ENCODE peak calls at places on chromosome 6, in eight cellular contexts. X is A549; O is CD8-positive, alpha-beta memory T cell; B is cardiac fibroblast; Q is lower lobe of right lung; K is mesenchymal stem cell; Z is heart right ventricle; C is right atrium auricular region. P is an unnamed sample.

GRCh38 chr6:123956492-123957139 is 153.0 kb downstream of the NKAIN2 start:
- DNase-seq in X (no peak), O (no peak), B (no peak), Q (no peak), K (no peak), Z (no peak), C (no peak), P (no peak)

GRCh38 chr6:97669191-97669651 is 386.2 kb upstream of the MMS22L start:
- DNase-seq in X (no peak), O (no peak), B (peak; percentile 22), Q (no peak), K (peak; percentile 6), Z (peak; percentile 23), C (no peak), P (no peak)

GRCh38 chr6:148608211-148608951 is 138.4 kb upstream of the UST start:
- DNase-seq in X (peak; percentile 3), O (no peak), B (peak; percentile 55), Q (no peak), K (peak; percentile 42), Z (no peak), C (no peak), P (no peak)

GRCh38 chr6:126672654-126673053 is 332.7 kb downstream of the CENPW start:
- DNase-seq in X (no peak), O (no peak), B (peak; percentile 32), Q (no peak), K (no peak), Z (no peak), C (no peak), P (peak; percentile 65)

GRCh38 chr6:123808556-123808955 is 4.9 kb downstream of the NKAIN2 start:
- DNase-seq in X (no peak), O (no peak), B (no peak), Q (no peak), K (no peak), Z (no peak), C (no peak), P (no peak)

GRCh38 chr6:32074996-32075532 is 34.1 kb downstream of the TNXB start:
- DNase-seq in X (no peak), O (no peak), B (no peak), Q (no peak), K (peak; percentile 45), Z (no peak), C (no peak), P (no peak)

GRCh38 chr6:8108031-8108660 is 5.8 kb upstream of the EEF1E1 start:
- DNase-seq in X (peak; percentile 76), O (no peak), B (peak; percentile 93), Q (no peak), K (peak; percentile 95), Z (no peak), C (no peak), P (peak; percentile 95)

GRCh38 chr6:137056121-137056880 is 11.5 kb upstream of the IL20RA start:
- DNase-seq in X (no peak), O (no peak), B (no peak), Q (no peak), K (no peak), Z (no peak), C (no peak), P (no peak)

GRCh38 chr6:11197175-11197535 is 35.3 kb downstream of the NEDD9 start:
- DNase-seq in X (no peak), O (no peak), B (peak; percentile 91), Q (no peak), K (peak; percentile 87), Z (no peak), C (no peak), P (peak; percentile 89)

GRCh38 chr6:11198663-11199603 is 33.5 kb downstream of the NEDD9 start:
- DNase-seq in X (no peak), O (peak; percentile 7), B (no peak), Q (no peak), K (peak; percentile 49), Z (no peak), C (no peak), P (no peak)

GRCh38 chr6:11194399-11195274 is 37.8 kb downstream of the NEDD9 start:
- DNase-seq in X (peak; percentile 97), O (no peak), B (peak; percentile 93), Q (no peak), K (peak; percentile 64), Z (no peak), C (no peak), P (peak; percentile 60)

GRCh38 chr6:11197846-11198245 is 34.6 kb downstream of the NEDD9 start:
- DNase-seq in X (no peak), O (no peak), B (no peak), Q (no peak), K (no peak), Z (no peak), C (no peak), P (no peak)

DNA sequence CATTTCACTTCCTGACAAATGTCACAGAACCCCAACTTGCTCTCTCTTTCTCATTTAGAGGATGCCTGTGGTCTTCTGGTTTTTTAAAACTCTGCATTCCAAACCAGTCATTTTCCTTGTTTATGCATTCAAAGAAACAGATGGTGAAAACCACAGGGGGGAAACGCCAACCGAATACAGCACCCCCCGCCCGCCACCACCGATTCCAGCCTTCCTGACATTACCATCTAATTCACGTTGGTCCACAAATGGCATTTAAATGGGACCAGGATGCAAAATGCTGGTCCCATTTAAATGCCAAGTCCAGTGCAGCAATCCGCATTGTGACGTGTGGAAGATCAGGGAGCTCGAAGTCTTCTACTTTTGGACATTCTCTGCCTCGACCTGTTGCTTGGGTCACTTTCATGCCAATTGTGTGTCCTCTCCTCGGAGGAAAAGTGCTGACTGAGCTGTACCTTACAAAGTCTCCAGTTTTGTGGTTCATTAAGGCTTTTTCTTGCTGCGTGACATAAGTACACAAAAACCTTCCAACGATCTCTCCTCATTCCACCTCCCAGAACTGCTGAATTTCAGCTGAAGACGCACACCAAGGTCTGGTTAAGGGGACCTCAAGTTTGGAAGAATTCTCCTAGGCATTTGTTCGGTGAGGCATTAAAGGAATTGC is 35.8 kb downstream of the NEDD9 start:
- DNase-seq in X (no peak), O (no peak), B (peak; percentile 66), Q (no peak), K (peak; percentile 89), Z (no peak), C (no peak), P (no peak)
- H3K4me3 ChIP-seq in X (no peak overlapping the region), O (no peak overlapping the region), B (no peak overlapping the region), Q (no peak overlapping the region), K (no peak overlapping the region), Z (no peak overlapping the region), C (no peak overlapping the region), P (no peak overlapping the region)

GRCh38 chr6:19697744-19698290 is 139.4 kb upstream of the ID4 start:
- DNase-seq in X (no peak), O (no peak), B (peak; percentile 81), Q (no peak), K (peak; percentile 18), Z (no peak), C (no peak), P (peak; percentile 44)

GRCh38 chr6:19694697-19695096 is 142.5 kb upstream of the ID4 start:
- DNase-seq in X (no peak), O (no peak), B (no peak), Q (no peak), K (no peak), Z (no peak), C (no peak), P (no peak)

GRCh38 chr6:19705606-19706005 is 131.6 kb upstream of the ID4 start:
- DNase-seq in X (no peak), O (no peak), B (peak; percentile 17), Q (no peak), K (no peak), Z (no peak), C (no peak), P (no peak)

GRCh38 chr6:19699990-19700389 is 137.2 kb upstream of the ID4 start:
- DNase-seq in X (no peak), O (no peak), B (no peak), Q (no peak), K (no peak), Z (no peak), C (no peak), P (no peak)
- H3K4me3 ChIP-seq in X (no peak overlapping the region), O (no peak overlapping the region), B (no peak overlapping the region), Q (no peak overlapping the region), K (no peak overlapping the region), Z (no peak overlapping the region), C (no peak overlapping the region), P (no peak overlapping the region)

DNA sequence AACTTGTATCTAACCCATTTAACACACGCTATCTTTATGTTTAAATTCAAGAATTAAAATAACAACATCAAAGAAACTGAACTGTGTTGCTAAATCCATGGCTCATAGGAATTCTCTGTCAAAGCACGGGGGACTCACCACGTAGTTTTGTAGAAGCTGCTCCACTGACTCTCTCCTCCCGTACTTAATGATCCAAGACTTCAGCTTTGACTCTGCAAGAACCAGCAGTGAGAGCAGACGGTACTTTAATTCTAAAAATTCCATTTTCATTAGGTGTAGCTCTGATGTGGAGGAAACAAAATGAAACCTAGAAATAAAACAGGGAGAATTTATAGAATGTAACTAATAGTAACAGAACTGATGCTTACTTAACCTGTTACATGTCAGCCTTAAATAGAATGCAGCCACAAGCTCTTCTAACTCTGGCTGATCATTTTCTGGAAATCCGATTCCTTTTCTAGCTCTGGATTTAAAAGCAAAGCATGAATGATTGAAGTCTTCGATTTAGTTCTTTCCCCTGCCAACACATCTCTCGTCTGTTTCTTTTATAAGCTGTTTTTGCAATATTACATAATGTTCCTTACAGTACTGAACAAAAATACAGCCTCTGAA is 165.6 kb downstream of the SYNE1 start:
- DNase-seq in X (peak; percentile 1), O (no peak), B (peak; percentile 35), Q (no peak), K (no peak), Z (no peak), C (no peak), P (no peak)
- H3K4me3 ChIP-seq in X (peak overlapping the region; percentile 7), O (no peak overlapping the region), B (no peak overlapping the region), Q (peak overlapping the region; percentile 20), K (no peak overlapping the region), Z (no peak overlapping the region), C (no peak overlapping the region), P (peak overlapping the region; percentile 27)

GRCh38 chr6:28985396-28986164 is 19.5 kb downstream of the ZNF311 start:
- DNase-seq in X (peak; percentile 97), O (no peak), B (peak; percentile 99), Q (peak; percentile 85), K (peak; percentile 97), Z (peak; percentile 89), C (peak; percentile 90), P (peak; percentile 96)

GRCh38 chr6:28983838-28984237 is 21.3 kb downstream of the ZNF311 start:
- DNase-seq in X (no peak), O (no peak), B (no peak), Q (no peak), K (no peak), Z (no peak), C (no peak), P (no peak)

DNA sequence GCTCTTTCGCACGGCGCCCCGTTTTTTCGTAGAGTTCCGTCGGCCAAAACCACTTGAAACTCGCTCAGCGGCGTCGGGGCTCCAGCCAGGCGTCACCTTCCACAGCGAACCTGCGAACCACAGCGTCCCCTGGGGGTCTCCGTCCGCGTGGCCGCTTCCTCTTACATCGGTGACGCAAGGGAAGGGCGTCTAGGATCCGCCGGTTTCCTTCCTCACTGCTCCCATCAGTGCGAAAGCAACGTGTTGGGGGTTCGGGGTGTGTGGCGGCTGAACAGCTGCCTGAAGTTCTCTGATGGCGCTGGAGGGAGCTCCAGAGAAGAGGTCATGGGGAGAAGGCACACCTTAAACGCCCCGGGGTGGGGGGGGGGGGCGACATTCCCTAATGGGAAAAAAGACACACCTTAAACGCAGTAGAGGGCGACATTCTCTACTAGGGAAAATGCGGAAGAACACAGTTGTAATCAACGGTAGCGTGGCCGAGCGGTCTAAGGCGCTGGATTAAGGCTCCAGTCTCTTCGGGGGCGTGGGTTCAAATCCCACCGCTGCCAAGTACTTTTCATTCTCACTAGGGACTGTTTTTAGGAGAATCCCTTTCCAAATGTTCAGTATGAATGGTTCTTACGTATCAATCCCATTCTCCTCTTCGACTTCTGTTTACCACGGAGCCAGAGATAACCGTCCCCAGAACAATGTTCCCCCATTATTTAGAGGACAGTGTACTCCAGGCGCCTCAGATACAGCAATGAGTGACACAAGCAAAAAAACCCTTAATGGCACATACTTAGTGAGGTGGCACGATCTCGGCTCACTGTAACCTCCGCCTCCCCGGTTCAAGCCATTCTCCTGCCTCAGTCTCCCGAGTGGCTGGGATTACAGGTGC is 16.3 kb downstream of the ZNF311 start:
- DNase-seq in X (peak; percentile 36), O (peak; percentile 56), B (peak; percentile 85), Q (peak; percentile 79), K (peak; percentile 56), Z (peak; percentile 38), C (no peak), P (no peak)
- H3K4me3 ChIP-seq in X (no peak overlapping the region), O (peak overlapping the region; percentile 52), B (peak overlapping the region; percentile 42), Q (peak overlapping the region; percentile 41), K (peak overlapping the region; percentile 35), Z (peak overlapping the region; percentile 50), C (no peak overlapping the region), P (peak overlapping the region; percentile 45)

P was measured in skeletal muscle cell.